ENCODE peak calls at places on chromosomes 7 and 10, in nine cellular contexts. M, N, V, A, C, Q, X, S and P are unnamed samples.

GRCh38 chr10:87942884-87943527 is 79.6 kb downstream of the PTEN start:
- DNase-seq in M (no peak), N (no peak), V (no peak), A (no peak), C (no peak), Q (no peak), X (no peak), S (no peak), P (no peak)

GRCh38 chr7:2107386-2108085 is 125.2 kb downstream of the MAD1L1 start:
- DNase-seq in M (no peak), N (no peak), V (peak), A (no peak), C (no peak), Q (no peak), X (no peak), S (no peak), P (no peak)

GRCh38 chr10:16440396-16441105 is 3.7 kb downstream of the PTER start:
- DNase-seq in M (peak), N (no peak), V (peak), A (no peak), C (no peak), Q (no peak), X (no peak), S (peak), P (no peak)

GRCh38 chr10:133457100-133457841 is 3.5 kb downstream of the SCART1 start:
- DNase-seq in M (peak), N (peak), V (no peak), A (no peak), C (no peak), Q (no peak), X (no peak), S (no peak), P (no peak)

GRCh38 chr10:102629661-102630614 is 14.3 kb upstream of the TRIM8 start:
- DNase-seq in M (no peak), N (no peak), V (no peak), A (peak), C (peak), Q (peak), X (no peak), S (no peak), P (no peak)

GRCh38 chr10:72241853-72242252 is 25.8 kb upstream of the ASCC1 start:
- DNase-seq in M (no peak), N (no peak), V (no peak), A (no peak), C (no peak), Q (no peak), X (no peak), S (no peak), P (no peak)

GRCh38 chr10:103231047-103231551 is 14.6 kb upstream of the RPEL1 start:
- DNase-seq in M (peak), N (no peak), V (no peak), A (peak), C (no peak), Q (no peak), X (no peak), S (peak), P (no peak)

GRCh38 chr7:5445991-5446594 is 22.5 kb upstream of the TNRC18 start:
- DNase-seq in M (no peak), N (peak), V (peak), A (no peak), C (no peak), Q (no peak), X (no peak), S (no peak), P (no peak)

GRCh38 chr10:104582966-104583365 is 58.1 kb upstream of the SORCS3 start:
- DNase-seq in M (no peak), N (no peak), V (no peak), A (no peak), C (no peak), Q (no peak), X (no peak), S (no peak), P (no peak)

DNA sequence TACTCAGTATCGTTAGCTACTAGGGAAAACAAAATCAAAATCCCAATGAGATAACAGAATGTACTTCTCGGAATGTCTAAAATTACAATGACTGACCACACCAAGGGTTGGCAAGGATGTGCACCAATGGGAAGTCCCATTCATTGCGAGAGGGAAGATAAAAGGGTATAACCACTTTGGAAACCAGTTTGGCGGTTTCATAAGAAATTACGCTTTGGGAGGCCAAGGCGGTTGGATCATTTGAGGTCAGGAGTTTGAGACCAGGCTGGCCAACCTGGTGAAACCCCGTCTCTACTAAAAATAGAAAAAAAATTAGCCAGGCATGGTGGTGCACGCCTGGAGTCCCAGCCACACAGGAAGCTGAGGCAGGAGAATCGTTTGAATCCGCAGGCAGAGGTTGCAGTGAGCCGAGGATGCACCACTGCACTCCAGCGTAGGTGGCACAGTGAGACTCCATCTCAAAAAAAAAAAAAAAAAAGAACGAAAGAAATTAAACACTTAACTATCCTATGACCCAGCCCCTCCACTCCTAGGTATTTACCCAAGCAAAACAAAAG is 7.6 kb downstream of the HACD1 start:
- DNase-seq in M (no peak), N (no peak), V (no peak), A (no peak), C (no peak), Q (no peak), X (no peak), S (no peak), P (no peak)
- H3K27ac ChIP-seq in M (no peak), N (no peak), V (no peak), A (no peak), C (no peak), Q (no peak), X (no peak), S (no peak), P (no peak)

DNA sequence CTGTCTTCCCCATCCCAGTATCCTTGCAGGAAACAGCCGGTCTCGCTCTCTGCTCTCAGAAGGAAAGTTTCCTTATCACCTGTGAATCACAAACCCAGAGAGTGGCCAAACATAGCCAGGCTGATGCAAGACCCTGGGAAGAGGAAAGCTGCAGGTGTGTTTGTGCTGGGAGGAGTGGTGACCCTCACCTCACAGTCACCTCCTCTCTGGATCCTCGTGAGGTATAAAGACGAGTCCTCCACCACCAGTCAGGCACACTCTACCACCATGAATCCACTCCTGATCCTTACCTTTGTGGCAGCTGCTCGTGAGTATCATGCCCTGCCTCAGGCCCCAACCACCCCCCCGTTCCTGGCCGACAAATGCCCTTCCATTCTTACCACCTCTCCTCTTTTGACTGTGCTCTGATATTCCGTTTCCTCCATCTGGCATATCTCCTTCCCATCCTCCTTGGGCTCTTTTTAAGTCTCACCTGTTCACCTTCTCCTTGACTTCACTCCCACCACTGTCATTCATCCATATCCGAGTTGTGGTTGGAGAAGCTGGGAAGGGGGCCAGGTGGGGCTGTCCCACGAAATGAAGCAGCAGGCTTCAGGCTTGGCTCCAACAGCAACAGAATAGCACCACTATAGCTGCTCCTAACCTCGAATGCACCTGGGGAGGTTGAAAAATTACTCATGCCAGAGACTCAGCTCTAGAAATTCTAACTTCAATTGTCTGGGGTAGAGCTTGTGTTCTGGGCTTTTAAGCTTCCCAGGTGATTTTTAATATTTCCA is at the start of gene PRSS1:
- DNase-seq in M (peak), N (no peak), V (no peak), A (no peak), C (peak), Q (no peak), X (no peak), S (no peak), P (no peak)
- TF ChIP-seq EP300 in M (no peak), N (no peak), V (no peak), A (no peak), C (no peak), Q (no peak), X (no peak), S (no peak), P (no peak)

GRCh38 chr10:35577915-35578607 is 27.1 kb upstream of the GJD4 start:
- DNase-seq in M (no peak), N (no peak), V (no peak), A (no peak), C (no peak), Q (no peak), X (no peak), S (no peak), P (no peak)
- H3K27ac ChIP-seq in M (no peak), N (no peak), V (no peak), A (no peak), C (no peak), Q (no peak), X (no peak), S (no peak), P (no peak)

DNA sequence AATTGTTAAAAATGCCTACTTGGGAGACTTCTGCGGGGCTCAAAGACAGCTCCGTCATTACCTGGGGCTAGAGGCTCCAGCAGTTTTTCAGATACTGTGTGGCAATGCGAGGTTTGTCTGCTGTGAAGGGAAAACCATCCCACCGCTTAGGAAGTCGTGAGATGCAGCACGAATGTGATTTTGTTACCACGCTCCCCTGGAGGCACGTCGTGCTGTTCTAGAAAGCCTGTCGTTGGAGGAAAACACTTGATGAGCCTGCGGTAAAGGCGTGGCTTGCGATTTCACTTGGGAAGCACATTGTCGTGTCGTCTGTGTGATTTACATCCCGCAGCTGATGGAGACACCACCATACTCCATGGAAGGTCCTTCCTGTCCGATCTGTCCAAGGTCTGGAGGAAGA is 39.3 kb downstream of the CAMK1D start:
- DNase-seq in M (no peak), N (no peak), V (no peak), A (no peak), C (no peak), Q (no peak), X (no peak), S (no peak), P (no peak)
- TF ChIP-seq EP300 in M (no peak), N (no peak), V (no peak), A (no peak), C (no peak), Q (no peak), X (no peak), S (no peak), P (no peak)

GRCh38 chr10:80152820-80153219 is 20.3 kb downstream of the PLAC9 start:
- DNase-seq in M (no peak), N (no peak), V (no peak), A (no peak), C (no peak), Q (no peak), X (no peak), S (no peak), P (no peak)
- H3K27ac ChIP-seq in M (no peak), N (no peak), V (no peak), A (peak), C (no peak), Q (no peak), X (no peak), S (peak), P (no peak)